ENCODE peak calls at places on chromosomes 3 and 15, in seven cellular contexts. One of them, this sample, is unnamed. For H3K4me1 and H3K27me3, the result is how much of the 10 kb centered on the place peaks cover.

GRCh38 chr3:183555541-183556081 is at the start of gene KLHL6:
- DNase-seq in uterus: no peak
- DNase-seq in right lobe of liver: no peak
- DNase-seq in tibial nerve: peak
- DNase-seq in tibial artery: no peak
- DNase-seq in pancreas: peak
- DNase-seq in Panc1: no peak
- DNase-seq in this sample: no peak

GRCh38 chr15:39427705-39428104 is 153.2 kb upstream of the THBS1 start:
- DNase-seq in tibial nerve: no peak
- DNase-seq in Panc1: no peak
- DNase-seq in pancreas: no peak
- DNase-seq in right lobe of liver: no peak
- DNase-seq in uterus: no peak
- DNase-seq in tibial artery: no peak
- DNase-seq in this sample: no peak

GRCh38 chr3:127606086-127606805 is 8.0 kb downstream of the MCM2 start:
- DNase-seq in tibial nerve: no peak
- DNase-seq in pancreas: no peak
- DNase-seq in tibial artery: no peak
- DNase-seq in Panc1: no peak
- DNase-seq in uterus: no peak
- DNase-seq in right lobe of liver: no peak
- DNase-seq in this sample: no peak

GRCh38 chr15:68629519-68630204 is 50.9 kb downstream of the CORO2B start:
- DNase-seq in uterus: no peak
- DNase-seq in Panc1: no peak
- DNase-seq in tibial artery: no peak
- DNase-seq in right lobe of liver: no peak
- DNase-seq in tibial nerve: no peak
- DNase-seq in pancreas: no peak
- DNase-seq in this sample: no peak

GRCh38 chr3:156240642-156241041 is 120.3 kb downstream of the KCNAB1 start:
- DNase-seq in right lobe of liver: no peak
- DNase-seq in tibial nerve: no peak
- DNase-seq in pancreas: no peak
- DNase-seq in Panc1: no peak
- DNase-seq in tibial artery: no peak
- DNase-seq in uterus: no peak
- DNase-seq in this sample: no peak

GRCh38 chr3:189950258-189950657 is 170.4 kb downstream of the P3H2 start:
- DNase-seq in tibial nerve: no peak
- DNase-seq in Panc1: no peak
- DNase-seq in pancreas: no peak
- DNase-seq in uterus: no peak
- DNase-seq in tibial artery: no peak
- DNase-seq in right lobe of liver: no peak
- DNase-seq in this sample: no peak

GRCh38 chr15:30649952-30650929 is 24.3 kb downstream of the ARHGAP11B start:
- DNase-seq in tibial nerve: no peak
- DNase-seq in tibial artery: no peak
- DNase-seq in uterus: no peak
- DNase-seq in right lobe of liver: no peak
- DNase-seq in pancreas: no peak
- DNase-seq in Panc1: no peak
- DNase-seq in this sample: peak

GRCh38 chr3:140006331-140006730 is 71.3 kb downstream of the CLSTN2 start:
- DNase-seq in Panc1: no peak
- DNase-seq in tibial nerve: no peak
- DNase-seq in right lobe of liver: no peak
- DNase-seq in tibial artery: no peak
- DNase-seq in uterus: no peak
- DNase-seq in pancreas: no peak
- DNase-seq in this sample: no peak

GRCh38 chr3:20047341-20047779 is 7.1 kb downstream of the KAT2B start:
- DNase-seq in tibial artery: no peak
- DNase-seq in Panc1: no peak
- DNase-seq in tibial nerve: no peak
- DNase-seq in uterus: no peak
- DNase-seq in right lobe of liver: no peak
- DNase-seq in pancreas: no peak
- DNase-seq in this sample: no peak

GRCh38 chr3:54822206-54822605 is 105.7 kb downstream of the LRTM1 start:
- DNase-seq in pancreas: no peak
- DNase-seq in right lobe of liver: no peak
- DNase-seq in Panc1: no peak
- DNase-seq in tibial artery: no peak
- DNase-seq in tibial nerve: peak
- DNase-seq in uterus: no peak
- DNase-seq in this sample: no peak

GRCh38 chr3:29695201-29695904 is 414.5 kb downstream of the RBMS3 start:
- DNase-seq in tibial artery: no peak
- DNase-seq in pancreas: no peak
- DNase-seq in uterus: peak
- DNase-seq in right lobe of liver: no peak
- DNase-seq in tibial nerve: no peak
- DNase-seq in Panc1: no peak
- DNase-seq in this sample: no peak

GRCh38 chr3:38084969-38085942 is 46.2 kb downstream of the DLEC1 start:
- DNase-seq in Panc1: no peak
- DNase-seq in uterus: no peak
- DNase-seq in right lobe of liver: no peak
- DNase-seq in tibial nerve: no peak
- DNase-seq in tibial artery: no peak
- DNase-seq in pancreas: no peak
- DNase-seq in this sample: peak

GRCh38 chr3:22922317-22922716 is 280.8 kb upstream of the UBE2E2 start:
- DNase-seq in pancreas: no peak
- DNase-seq in tibial nerve: no peak
- DNase-seq in Panc1: no peak
- DNase-seq in right lobe of liver: no peak
- DNase-seq in uterus: no peak
- DNase-seq in tibial artery: no peak
- DNase-seq in this sample: no peak

DNA sequence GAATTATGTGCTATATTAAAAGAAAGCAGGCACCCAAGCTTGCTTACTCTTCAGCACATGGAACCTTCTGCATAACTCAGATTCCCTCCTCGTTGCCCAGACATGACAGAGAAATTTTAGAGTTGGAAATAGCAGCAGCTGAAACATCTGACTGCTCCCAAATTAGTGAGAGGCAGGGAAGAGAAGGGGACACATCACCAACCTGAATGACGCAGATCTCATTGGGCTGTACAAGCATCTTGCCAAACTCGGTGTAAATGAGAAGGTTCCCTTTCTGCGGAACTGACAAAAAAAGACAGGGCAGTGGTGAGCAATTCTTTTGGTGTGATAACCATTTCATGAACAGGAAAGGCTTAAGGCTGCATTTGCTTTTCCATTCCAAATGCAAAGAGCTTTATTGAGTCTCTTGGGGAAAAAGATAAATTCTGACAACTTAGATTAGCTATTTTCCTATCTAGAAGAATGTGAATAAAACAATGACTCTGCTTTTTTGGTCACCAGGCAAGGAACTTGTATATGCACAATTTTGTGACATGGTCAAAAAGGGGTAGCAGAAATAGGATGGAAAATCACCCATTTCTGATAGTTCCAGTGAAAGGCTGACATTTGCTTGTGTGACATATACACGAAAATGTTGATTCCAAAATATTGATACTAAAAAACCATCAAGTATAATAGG is 35.1 kb downstream of the HGD start:
- DNase-seq in right lobe of liver: no peak
- DNase-seq in tibial nerve: no peak
- DNase-seq in pancreas: no peak
- DNase-seq in tibial artery: no peak
- DNase-seq in uterus: no peak
- DNase-seq in Panc1: no peak
- DNase-seq in this sample: no peak
- H3K4me1 ChIP-seq in right lobe of liver: under half
- H3K4me1 ChIP-seq in tibial nerve: under half
- H3K4me1 ChIP-seq in pancreas: under half
- H3K4me1 ChIP-seq in tibial artery: under half
- H3K4me1 ChIP-seq in uterus: under half
- H3K4me1 ChIP-seq in Panc1: under half
- H3K4me1 ChIP-seq in this sample: under half

GRCh38 chr15:59917504-59918157 is 86.5 kb upstream of the FOXB1 start:
- DNase-seq in tibial nerve: peak
- DNase-seq in uterus: no peak
- DNase-seq in right lobe of liver: peak
- DNase-seq in tibial artery: no peak
- DNase-seq in pancreas: peak
- DNase-seq in Panc1: peak
- DNase-seq in this sample: peak
- H3K27ac ChIP-seq in tibial nerve: no peak
- H3K27ac ChIP-seq in uterus: no peak
- H3K27ac ChIP-seq in right lobe of liver: no peak
- H3K27ac ChIP-seq in tibial artery: no peak
- H3K27ac ChIP-seq in pancreas: no peak
- H3K27ac ChIP-seq in Panc1: no peak
- H3K27ac ChIP-seq in this sample: no peak

GRCh38 chr15:96049766-96050165 is 280.7 kb upstream of the NR2F2 start:
- DNase-seq in pancreas: no peak
- DNase-seq in Panc1: no peak
- DNase-seq in tibial nerve: no peak
- DNase-seq in uterus: no peak
- DNase-seq in tibial artery: no peak
- DNase-seq in right lobe of liver: no peak
- DNase-seq in this sample: no peak
- H3K27me3 ChIP-seq in pancreas: under half
- H3K27me3 ChIP-seq in Panc1: under half
- H3K27me3 ChIP-seq in tibial nerve: under half
- H3K27me3 ChIP-seq in uterus: under half
- H3K27me3 ChIP-seq in tibial artery: under half
- H3K27me3 ChIP-seq in right lobe of liver: under half
- H3K27me3 ChIP-seq in this sample: under half

GRCh38 chr15:74131618-74132191 is 1.3 kb downstream of the ISLR2 start:
- DNase-seq in right lobe of liver: no peak
- DNase-seq in pancreas: no peak
- DNase-seq in tibial nerve: no peak
- DNase-seq in uterus: no peak
- DNase-seq in tibial artery: no peak
- DNase-seq in Panc1: no peak
- DNase-seq in this sample: no peak
- H3K4me1 ChIP-seq in right lobe of liver: under half
- H3K4me1 ChIP-seq in pancreas: under half
- H3K4me1 ChIP-seq in tibial nerve: under half
- H3K4me1 ChIP-seq in uterus: under half
- H3K4me1 ChIP-seq in tibial artery: under half
- H3K4me1 ChIP-seq in Panc1: under half
- H3K4me1 ChIP-seq in this sample: under half

GRCh38 chr3:16379838-16380237 is 114.8 kb downstream of the OXNAD1 start:
- DNase-seq in tibial artery: no peak
- DNase-seq in uterus: no peak
- DNase-seq in right lobe of liver: no peak
- DNase-seq in pancreas: no peak
- DNase-seq in Panc1: no peak
- DNase-seq in tibial nerve: no peak
- DNase-seq in this sample: no peak
- H3K27ac ChIP-seq in tibial artery: no peak
- H3K27ac ChIP-seq in uterus: no peak
- H3K27ac ChIP-seq in right lobe of liver: no peak
- H3K27ac ChIP-seq in pancreas: no peak
- H3K27ac ChIP-seq in Panc1: no peak
- H3K27ac ChIP-seq in tibial nerve: no peak
- H3K27ac ChIP-seq in this sample: no peak

GRCh38 chr3:68904064-68904463 is 28.3 kb downstream of the TAFA4 start:
- DNase-seq in tibial nerve: no peak
- DNase-seq in uterus: no peak
- DNase-seq in Panc1: no peak
- DNase-seq in pancreas: no peak
- DNase-seq in tibial artery: no peak
- DNase-seq in right lobe of liver: no peak
- DNase-seq in this sample: no peak

GRCh38 chr3:68904578-68904977 is 27.8 kb downstream of the TAFA4 start:
- DNase-seq in tibial artery: no peak
- DNase-seq in tibial nerve: no peak
- DNase-seq in uterus: no peak
- DNase-seq in pancreas: no peak
- DNase-seq in Panc1: no peak
- DNase-seq in right lobe of liver: no peak
- DNase-seq in this sample: no peak

DNA sequence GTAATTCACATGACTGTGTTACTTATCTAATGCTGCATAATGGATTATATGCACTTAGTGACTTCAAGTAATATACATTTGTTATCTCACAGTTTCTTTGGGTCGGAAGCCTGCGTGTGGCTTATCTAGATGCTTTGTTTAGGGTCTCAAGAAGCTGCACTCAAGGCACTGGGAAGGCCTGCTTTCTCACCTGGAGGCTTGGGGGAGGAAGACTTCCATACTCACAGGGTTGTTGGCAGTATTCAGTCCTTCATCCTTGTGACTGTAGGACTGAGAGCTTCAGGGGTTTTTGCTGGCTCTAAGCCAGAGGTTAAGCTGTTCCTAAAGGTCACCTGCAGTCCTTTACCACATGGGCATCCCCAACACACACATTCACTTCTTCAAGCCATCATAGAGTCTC is 22.6 kb downstream of the TAFA4 start:
- DNase-seq in pancreas: no peak
- DNase-seq in uterus: no peak
- DNase-seq in right lobe of liver: no peak
- DNase-seq in tibial artery: no peak
- DNase-seq in Panc1: no peak
- DNase-seq in tibial nerve: no peak
- DNase-seq in this sample: no peak
- H3K27me3 ChIP-seq in pancreas: under half
- H3K27me3 ChIP-seq in uterus: under half
- H3K27me3 ChIP-seq in right lobe of liver: under half
- H3K27me3 ChIP-seq in tibial artery: under half
- H3K27me3 ChIP-seq in Panc1: under half
- H3K27me3 ChIP-seq in tibial nerve: under half
- H3K27me3 ChIP-seq in this sample: under half

GRCh38 chr15:25372298-25372697 is 66.5 kb downstream of the UBE3A start:
- DNase-seq in Panc1: no peak
- DNase-seq in right lobe of liver: no peak
- DNase-seq in tibial nerve: no peak
- DNase-seq in uterus: no peak
- DNase-seq in pancreas: no peak
- DNase-seq in tibial artery: no peak
- DNase-seq in this sample: peak
- H3K4me1 ChIP-seq in Panc1: under half
- H3K4me1 ChIP-seq in right lobe of liver: under half
- H3K4me1 ChIP-seq in tibial nerve: under half
- H3K4me1 ChIP-seq in uterus: under half
- H3K4me1 ChIP-seq in pancreas: under half
- H3K4me1 ChIP-seq in tibial artery: under half
- H3K4me1 ChIP-seq in this sample: under half